ENCODE peak calls at places on chromosomes 5 and 9, in ten cellular contexts. F, I, B, Y, X, L, Q, E, W and C are unnamed samples.

GRCh38 chr5:180811623-180812119 is 9.1 kb upstream of the MGAT1 start:
- DNase-seq in F (no peak), I (no peak), B (no peak), Y (no peak), X (no peak), L (no peak), Q (peak; percentile 58), E (no peak), W (no peak), C (no peak)

GRCh38 chr9:107141967-107142366 is 141.1 kb upstream of the RAD23B start:
- DNase-seq in F (no peak), I (peak; percentile 11), B (no peak), Y (peak; percentile 35), X (no peak), L (no peak), Q (no peak), E (no peak), W (no peak), C (no peak)

GRCh38 chr5:80182802-80183645 is 72.8 kb downstream of the SERINC5 start:
- DNase-seq in F (no peak), I (no peak), B (no peak), Y (no peak), X (no peak), L (no peak), Q (peak; percentile 61), E (peak; percentile 21), W (no peak), C (no peak)

GRCh38 chr5:155728146-155728856 is 598.7 kb upstream of the SGCD start:
- DNase-seq in F (peak; percentile 74), I (no peak), B (no peak), Y (peak; percentile 74), X (no peak), L (peak; percentile 26), Q (no peak), E (no peak), W (no peak), C (no peak)

GRCh38 chr5:31889131-31889561 is 250.2 kb downstream of the PDZD2 start:
- DNase-seq in F (no peak), I (no peak), B (peak; percentile 54), Y (no peak), X (no peak), L (peak; percentile 26), Q (no peak), E (no peak), W (no peak), C (no peak)

GRCh38 chr9:98117984-98118639 is 910 bp downstream of the TRIM14 start:
- DNase-seq in F (no peak), I (peak; percentile 38), B (no peak), Y (peak; percentile 30), X (no peak), L (peak; percentile 52), Q (peak; percentile 19), E (no peak), W (peak; percentile 62), C (peak; percentile 59)

GRCh38 chr9:135810806-135811575 is 96.4 kb downstream of the CAMSAP1 start:
- DNase-seq in F (no peak), I (no peak), B (no peak), Y (no peak), X (no peak), L (no peak), Q (no peak), E (no peak), W (no peak), C (no peak)

GRCh38 chr5:123809594-123810172 is 297.7 kb downstream of the CSNK1G3 start:
- DNase-seq in F (peak; percentile 59), I (no peak), B (no peak), Y (no peak), X (no peak), L (no peak), Q (no peak), E (no peak), W (no peak), C (no peak)

GRCh38 chr5:154977409-154977808 is 36.1 kb upstream of the KIF4B start:
- DNase-seq in F (no peak), I (peak; percentile 59), B (no peak), Y (peak; percentile 39), X (no peak), L (no peak), Q (no peak), E (no peak), W (no peak), C (no peak)

GRCh38 chr5:177147239-177147638 is 13.7 kb downstream of the NSD1 start:
- DNase-seq in F (no peak), I (peak; percentile 44), B (no peak), Y (peak; percentile 62), X (no peak), L (no peak), Q (no peak), E (peak; percentile 33), W (no peak), C (no peak)

GRCh38 chr9:35142037-35142436 is 19.8 kb upstream of the UNC13B start:
- DNase-seq in F (no peak), I (no peak), B (no peak), Y (no peak), X (peak; percentile 7), L (no peak), Q (no peak), E (no peak), W (no peak), C (no peak)

GRCh38 chr9:3828495-3828894 is 302.7 kb upstream of the RFX3 start:
- DNase-seq in F (no peak), I (peak; percentile 18), B (no peak), Y (peak; percentile 77), X (no peak), L (no peak), Q (no peak), E (peak; percentile 19), W (no peak), C (no peak)

GRCh38 chr9:3824589-3824988 is 298.8 kb upstream of the RFX3 start:
- DNase-seq in F (no peak), I (no peak), B (no peak), Y (no peak), X (no peak), L (no peak), Q (no peak), E (no peak), W (no peak), C (no peak)

GRCh38 chr9:3824062-3824461 is 298.3 kb upstream of the RFX3 start:
- DNase-seq in F (no peak), I (no peak), B (no peak), Y (peak; percentile 45), X (no peak), L (no peak), Q (no peak), E (no peak), W (no peak), C (no peak)

GRCh38 chr9:3825724-3826123 is 299.9 kb upstream of the RFX3 start:
- DNase-seq in F (peak; percentile 13), I (no peak), B (no peak), Y (no peak), X (no peak), L (no peak), Q (no peak), E (no peak), W (no peak), C (no peak)

GRCh38 chr9:3827175-3827574 is 301.4 kb upstream of the RFX3 start:
- DNase-seq in F (no peak), I (peak; percentile 93), B (peak; percentile 53), Y (no peak), X (no peak), L (peak; percentile 50), Q (peak; percentile 60), E (peak; percentile 17), W (no peak), C (no peak)
- H3K4me1 ChIP-seq in F (no peaks in the 10 kb centered on the region), I (peaks cover 35% of the 10 kb centered on the region), B (no peaks in the 10 kb centered on the region), Y (peaks cover 26% of the 10 kb centered on the region), X (no peaks in the 10 kb centered on the region), L (peaks cover 7% of the 10 kb centered on the region), Q (peaks cover 29% of the 10 kb centered on the region), E (peaks cover 15% of the 10 kb centered on the region), W (no peaks in the 10 kb centered on the region), C (no peaks in the 10 kb centered on the region)

GRCh38 chr9:132955123-132955522 is 10.7 kb upstream of the TSC1 start:
- DNase-seq in F (no peak), I (no peak), B (no peak), Y (no peak), X (no peak), L (no peak), Q (no peak), E (no peak), W (no peak), C (no peak)

GRCh38 chr9:132961002-132961401 is 16.6 kb upstream of the TSC1 start:
- DNase-seq in F (no peak), I (no peak), B (no peak), Y (no peak), X (no peak), L (no peak), Q (no peak), E (no peak), W (no peak), C (no peak)

GRCh38 chr9:132957805-132958204 is 13.4 kb upstream of the TSC1 start:
- DNase-seq in F (no peak), I (peak; percentile 4), B (no peak), Y (no peak), X (no peak), L (no peak), Q (no peak), E (no peak), W (no peak), C (no peak)

DNA sequence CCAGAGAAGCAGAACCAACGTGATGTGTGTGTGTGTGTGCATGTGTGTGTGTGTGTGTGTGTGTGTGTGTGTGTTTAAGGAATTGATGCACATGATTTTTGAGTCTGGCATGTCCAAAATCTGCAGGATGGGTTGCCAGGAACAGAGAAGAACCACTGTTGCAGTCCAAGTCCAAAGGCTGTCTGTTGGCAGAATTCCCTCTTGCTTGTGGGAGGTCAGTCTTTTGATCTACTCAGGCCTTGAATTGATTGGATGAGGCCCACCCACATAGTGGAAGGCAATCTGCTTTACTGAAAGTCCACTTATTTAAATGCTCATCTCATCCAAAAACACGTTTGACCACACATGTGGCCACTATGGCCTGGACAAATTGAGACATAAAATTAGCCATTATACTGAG is 11.4 kb upstream of the TSC1 start:
- DNase-seq in F (no peak), I (no peak), B (no peak), Y (no peak), X (no peak), L (no peak), Q (no peak), E (no peak), W (no peak), C (no peak)
- H3K9me3 ChIP-seq in F (no peaks in the 10 kb centered on the region), I (no peaks in the 10 kb centered on the region), B (peaks cover 7% of the 10 kb centered on the region), Y (no peaks in the 10 kb centered on the region), X (no peaks in the 10 kb centered on the region), L (peaks cover 18% of the 10 kb centered on the region), Q (peaks cover 6% of the 10 kb centered on the region), E (no peaks in the 10 kb centered on the region), W (peaks cover 8% of the 10 kb centered on the region), C (no peaks in the 10 kb centered on the region)

DNA sequence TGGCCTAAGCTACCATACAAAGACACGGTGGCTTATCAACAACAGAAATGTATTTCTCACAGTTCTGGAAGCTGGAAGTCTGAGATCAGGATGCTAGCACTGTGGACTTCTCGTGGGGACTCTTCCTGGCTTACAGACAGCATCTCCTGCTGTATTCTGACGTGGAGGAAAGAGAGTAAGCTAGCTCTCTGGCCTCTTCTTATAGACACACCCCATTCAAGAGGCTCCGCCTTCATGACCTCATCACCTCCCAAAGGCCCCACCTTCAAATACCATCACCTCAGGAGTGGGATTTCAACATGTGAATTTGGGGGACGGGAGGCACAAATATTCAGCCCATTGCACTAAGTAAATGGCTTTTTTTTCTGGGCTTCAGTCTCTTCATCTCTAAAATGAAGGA is 27.6 kb downstream of the KCNMB1 start:
- DNase-seq in F (no peak), I (no peak), B (no peak), Y (no peak), X (no peak), L (no peak), Q (no peak), E (no peak), W (no peak), C (no peak)
- H3K27ac ChIP-seq in F (no peak overlapping the region), I (no peak overlapping the region), B (peak overlapping the region; percentile 53), Y (no peak overlapping the region), X (peak overlapping the region; percentile 46), L (no peak overlapping the region), Q (no peak overlapping the region), E (no peak overlapping the region), W (no peak overlapping the region), C (no peak overlapping the region)

GRCh38 chr9:134425815-134426214 is 99.6 kb downstream of the RXRA start:
- DNase-seq in F (no peak), I (no peak), B (no peak), Y (no peak), X (no peak), L (no peak), Q (no peak), E (no peak), W (no peak), C (no peak)
- H3K4me1 ChIP-seq in F (no peaks in the 10 kb centered on the region), I (no peaks in the 10 kb centered on the region), B (peaks cover 8% of the 10 kb centered on the region), Y (no peaks in the 10 kb centered on the region), X (no peaks in the 10 kb centered on the region), L (peaks cover 39% of the 10 kb centered on the region), Q (no peaks in the 10 kb centered on the region), E (no peaks in the 10 kb centered on the region), W (peaks cover 33% of the 10 kb centered on the region), C (no peaks in the 10 kb centered on the region)